ENCODE peak calls at places on chromosomes 6 and 20, in four cellular contexts. Q is ovary, L is GM20000, F is WTC11. R is an unnamed sample.

GRCh38 chr6:63121166-63121565 is 90.1 kb upstream of the FKBP1C start:
- DNase-seq in Q (no peak), L (no peak), F (no peak), R (no peak)

GRCh38 chr6:17013701-17014100 is 88.1 kb upstream of the STMND1 start:
- DNase-seq in Q (no peak), L (no peak), F (no peak), R (no peak)

GRCh38 chr6:93318127-93318526 is 101.2 kb downstream of the EPHA7 start:
- DNase-seq in Q (no peak), L (no peak), F (no peak), R (no peak)

GRCh38 chr6:69719602-69720193 is 77.1 kb downstream of the LMBRD1 start:
- DNase-seq in Q (no peak), L (peak; percentile 11), F (no peak), R (no peak)

GRCh38 chr6:15427360-15428070 is 181.6 kb downstream of the JARID2 start:
- DNase-seq in Q (no peak), L (no peak), F (no peak), R (no peak)

GRCh38 chr20:4263011-4263410 is 247.7 kb upstream of the RNF24 start:
- DNase-seq in Q (no peak), L (no peak), F (no peak), R (no peak)

GRCh38 chr20:51404297-51405060 is 138.0 kb downstream of the NFATC2 start:
- DNase-seq in Q (no peak), L (peak; percentile 88), F (no peak), R (no peak)

GRCh38 chr20:43590036-43590391 is 723 bp upstream of the IFT52 start:
- DNase-seq in Q (peak; percentile 26), L (peak; percentile 38), F (peak; percentile 19), R (no peak)

GRCh38 chr20:45366631-45367030 is 3.7 kb downstream of the SYS1 start:
- DNase-seq in Q (no peak), L (no peak), F (no peak), R (no peak)

GRCh38 chr6:126110494-126111270 is 124.3 kb downstream of the TRMT11 start:
- DNase-seq in Q (no peak), L (no peak), F (no peak), R (no peak)

GRCh38 chr6:79168695-79168980 is 65.8 kb downstream of the HMGN3 start:
- DNase-seq in Q (no peak), L (no peak), F (no peak), R (no peak)

GRCh38 chr6:53461041-53461656 is 83.8 kb downstream of the GCLC start:
- DNase-seq in Q (no peak), L (peak; percentile 33), F (no peak), R (no peak)

GRCh38 chr20:64151634-64152530 is 12.4 kb upstream of the MYT1 start:
- DNase-seq in Q (no peak), L (no peak), F (no peak), R (no peak)

GRCh38 chr20:43916073-43916874 is 1.6 kb downstream of the TOX2 start:
- DNase-seq in Q (no peak), L (peak; percentile 44), F (peak; percentile 31), R (no peak)

GRCh38 chr20:9583151-9583550 is 68.8 kb downstream of the LAMP5 start:
- DNase-seq in Q (no peak), L (no peak), F (no peak), R (no peak)

GRCh38 chr6:124995131-124995530 is 32.9 kb downstream of the RNF217 start:
- DNase-seq in Q (no peak), L (no peak), F (no peak), R (no peak)

GRCh38 chr20:43349841-43350240 is 107.9 kb upstream of the SRSF6 start:
- DNase-seq in Q (no peak), L (no peak), F (no peak), R (no peak)

GRCh38 chr6:119182875-119183274 is 104.4 kb upstream of the FAM184A start:
- DNase-seq in Q (no peak), L (no peak), F (no peak), R (no peak)

DNA sequence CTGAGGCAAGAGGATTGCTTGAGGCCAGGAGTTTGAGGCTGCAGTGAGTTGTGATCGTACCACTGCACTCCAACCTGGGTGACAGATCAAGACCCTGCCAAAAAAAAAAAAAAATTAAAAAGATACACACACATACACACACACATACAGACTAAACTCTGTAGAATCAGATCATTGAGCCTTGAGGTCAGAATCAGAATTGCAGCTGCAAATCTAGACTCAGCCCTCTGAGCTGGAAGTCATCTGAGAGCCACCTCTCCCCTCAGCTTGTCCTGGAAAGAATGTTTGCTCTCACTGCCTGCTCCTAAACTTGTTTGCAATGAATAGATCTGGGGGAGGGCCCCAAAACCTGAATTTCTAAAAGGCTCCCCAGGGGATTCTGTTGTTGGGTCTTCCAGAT is 41.4 kb upstream of the ANGPT4 start:
- DNase-seq in Q (no peak), L (no peak), F (no peak), R (no peak)
- TF ChIP-seq CTCF in Q (no peak), L (no peak), F (no peak), R (no peak)

GRCh38 chr6:131084982-131085381 is 21.9 kb upstream of the EPB41L2 start:
- DNase-seq in Q (no peak), L (no peak), F (no peak), R (no peak)
- TF ChIP-seq CTCF in Q (no peak), L (no peak), F (no peak), R (no peak)

GRCh38 chr6:21102201-21102600 is 491.4 kb upstream of the SOX4 start:
- DNase-seq in Q (no peak), L (no peak), F (no peak), R (no peak)

GRCh38 chr6:21101694-21102093 is 491.9 kb upstream of the SOX4 start:
- DNase-seq in Q (no peak), L (no peak), F (no peak), R (no peak)

GRCh38 chr6:21104288-21104687 is 489.3 kb upstream of the SOX4 start:
- DNase-seq in Q (no peak), L (no peak), F (no peak), R (no peak)

GRCh38 chr6:21103626-21104224 is 489.8 kb upstream of the SOX4 start:
- DNase-seq in Q (no peak), L (no peak), F (no peak), R (no peak)

DNA sequence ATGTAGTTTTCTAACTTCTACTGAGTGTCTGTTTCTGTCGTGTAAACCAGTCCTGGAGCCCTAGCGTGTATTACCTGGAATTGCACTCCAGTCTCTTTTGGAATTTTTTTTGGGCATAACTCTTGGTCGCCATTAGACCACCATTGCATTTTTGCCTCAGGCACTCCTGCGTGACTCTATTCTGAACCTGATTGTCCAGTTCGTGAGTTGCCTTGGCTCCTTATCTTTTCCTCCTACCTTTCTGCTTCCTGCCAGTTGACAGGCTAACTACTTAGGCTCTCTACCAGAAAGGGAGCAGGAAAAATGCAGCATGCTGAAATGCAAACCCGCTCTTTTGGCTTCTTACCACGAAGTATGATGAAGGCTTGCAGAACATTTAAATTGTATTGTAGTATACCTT is 490.9 kb upstream of the SOX4 start:
- DNase-seq in Q (no peak), L (no peak), F (no peak), R (no peak)
- TF ChIP-seq CTCF in Q (no peak), L (no peak), F (no peak), R (no peak)

GRCh38 chr20:38732981-38733380 is 8.7 kb downstream of the SLC32A1 start:
- DNase-seq in Q (no peak), L (no peak), F (no peak), R (no peak)

GRCh38 chr20:38730989-38731737 is 6.9 kb downstream of the SLC32A1 start:
- DNase-seq in Q (peak; percentile 38), L (peak; percentile 83), F (peak; percentile 93), R (peak; percentile 84)

GRCh38 chr20:38729767-38730166 is 5.5 kb downstream of the SLC32A1 start:
- DNase-seq in Q (no peak), L (no peak), F (no peak), R (no peak)

GRCh38 chr20:38730167-38730988 is 6.1 kb downstream of the SLC32A1 start:
- DNase-seq in Q (no peak), L (peak; percentile 25), F (no peak), R (no peak)

GRCh38 chr20:38731738-38732113 is 7.4 kb downstream of the SLC32A1 start:
- DNase-seq in Q (no peak), L (no peak), F (no peak), R (no peak)
- TF ChIP-seq CTCF in Q (no peak), L (no peak), F (no peak), R (peak; percentile 61)

GRCh38 chr6:169719117-169719516 is 5.2 kb downstream of the PHF10 start:
- DNase-seq in Q (no peak), L (no peak), F (no peak), R (no peak)

GRCh38 chr6:169723991-169724553 is at the start of gene PHF10:
- DNase-seq in Q (peak; percentile 48), L (peak; percentile 92), F (peak; percentile 60), R (peak; percentile 33)

GRCh38 chr6:169722362-169723199 is 1.7 kb downstream of the PHF10 start:
- DNase-seq in Q (peak; percentile 36), L (peak; percentile 36), F (peak; percentile 38), R (no peak)

GRCh38 chr6:169723200-169723909 is 945 bp downstream of the PHF10 start:
- DNase-seq in Q (peak; percentile 82), L (peak; percentile 78), F (peak; percentile 57), R (peak; percentile 67)

DNA sequence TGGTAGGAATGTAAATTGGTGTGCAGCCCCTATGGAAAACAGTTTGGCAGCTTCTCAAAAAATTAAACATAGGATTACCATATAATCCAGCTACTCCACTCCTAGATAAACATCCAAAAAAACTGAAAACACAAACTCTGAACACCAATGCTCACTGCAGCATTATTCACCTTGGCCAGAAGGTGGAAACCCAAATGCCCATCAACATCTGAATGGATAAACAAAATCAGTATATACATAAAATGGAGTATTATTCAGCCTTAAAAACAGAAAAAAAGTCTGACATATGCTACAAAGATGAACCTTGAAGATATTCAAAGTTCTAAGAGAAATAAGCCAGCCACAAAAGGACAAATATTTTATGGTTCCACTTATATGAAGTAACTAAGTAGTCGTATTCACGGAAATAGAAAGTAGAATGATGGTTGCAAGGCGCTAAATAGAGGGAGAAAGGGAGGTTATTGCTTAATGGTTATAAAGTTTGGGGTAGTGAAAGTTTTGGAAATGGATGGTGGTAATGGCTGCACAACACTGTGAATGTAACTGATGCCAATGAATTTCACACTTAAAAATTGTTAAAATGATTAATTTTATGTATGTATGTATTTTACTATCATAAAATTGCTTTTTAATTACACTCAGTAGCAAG is 4.0 kb downstream of the PHF10 start:
- DNase-seq in Q (no peak), L (no peak), F (no peak), R (no peak)
- TF ChIP-seq CTCF in Q (no peak), L (no peak), F (no peak), R (no peak)